ENCODE peak calls at places on chromosomes 4 and X, in nine cellular contexts. One of them, this sample, is unnamed.

GRCh38 chrX:70439016-70439415 is 5.6 kb upstream of the DLG3 start:
- DNase-seq in CD8-positive, alpha-beta T cell: no peak
- DNase-seq in left ventricle myocardium inferior: no peak
- DNase-seq in suprapubic skin: no peak
- DNase-seq in OCI-LY7: no peak
- DNase-seq in heart left ventricle: no peak
- DNase-seq in upper lobe of right lung: no peak
- DNase-seq in kidney: no peak
- DNase-seq in IMR-90: no peak
- DNase-seq in this sample: no peak

GRCh38 chrX:25721564-25721963 is 416.6 kb upstream of the MAGEB18 start:
- DNase-seq in CD8-positive, alpha-beta T cell: no peak
- DNase-seq in left ventricle myocardium inferior: no peak
- DNase-seq in suprapubic skin: no peak
- DNase-seq in OCI-LY7: peak; percentile 0
- DNase-seq in heart left ventricle: no peak
- DNase-seq in upper lobe of right lung: no peak
- DNase-seq in kidney: no peak
- DNase-seq in IMR-90: no peak
- DNase-seq in this sample: no peak

GRCh38 chr4:3302164-3302785 is 9.5 kb downstream of the RGS12 start:
- DNase-seq in CD8-positive, alpha-beta T cell: peak; percentile 82
- DNase-seq in left ventricle myocardium inferior: no peak
- DNase-seq in suprapubic skin: no peak
- DNase-seq in OCI-LY7: no peak
- DNase-seq in heart left ventricle: no peak
- DNase-seq in upper lobe of right lung: peak; percentile 57
- DNase-seq in kidney: peak; percentile 81
- DNase-seq in IMR-90: no peak
- DNase-seq in this sample: no peak

GRCh38 chr4:55791666-55792065 is 27.9 kb upstream of the EXOC1L start:
- DNase-seq in CD8-positive, alpha-beta T cell: no peak
- DNase-seq in left ventricle myocardium inferior: no peak
- DNase-seq in suprapubic skin: no peak
- DNase-seq in OCI-LY7: no peak
- DNase-seq in heart left ventricle: no peak
- DNase-seq in upper lobe of right lung: no peak
- DNase-seq in kidney: no peak
- DNase-seq in IMR-90: no peak
- DNase-seq in this sample: no peak

GRCh38 chr4:150358691-150359090 is 223.3 kb upstream of the MAB21L2 start:
- DNase-seq in CD8-positive, alpha-beta T cell: no peak
- DNase-seq in left ventricle myocardium inferior: no peak
- DNase-seq in suprapubic skin: no peak
- DNase-seq in OCI-LY7: no peak
- DNase-seq in heart left ventricle: no peak
- DNase-seq in upper lobe of right lung: no peak
- DNase-seq in kidney: no peak
- DNase-seq in IMR-90: no peak
- DNase-seq in this sample: no peak

GRCh38 chrX:154040307-154040756 is 20.6 kb upstream of the IRAK1 start:
- DNase-seq in CD8-positive, alpha-beta T cell: no peak
- DNase-seq in left ventricle myocardium inferior: no peak
- DNase-seq in suprapubic skin: no peak
- DNase-seq in OCI-LY7: no peak
- DNase-seq in heart left ventricle: no peak
- DNase-seq in upper lobe of right lung: no peak
- DNase-seq in kidney: no peak
- DNase-seq in IMR-90: peak; percentile 87
- DNase-seq in this sample: no peak

GRCh38 chr4:29861307-29861706 is 858.9 kb upstream of the PCDH7 start:
- DNase-seq in CD8-positive, alpha-beta T cell: no peak
- DNase-seq in left ventricle myocardium inferior: no peak
- DNase-seq in suprapubic skin: no peak
- DNase-seq in OCI-LY7: peak; percentile 11
- DNase-seq in heart left ventricle: no peak
- DNase-seq in upper lobe of right lung: no peak
- DNase-seq in kidney: no peak
- DNase-seq in IMR-90: no peak
- DNase-seq in this sample: no peak

GRCh38 chr4:122167369-122167768 is 15.2 kb downstream of the BLTP1 start:
- DNase-seq in CD8-positive, alpha-beta T cell: no peak
- DNase-seq in left ventricle myocardium inferior: no peak
- DNase-seq in suprapubic skin: no peak
- DNase-seq in OCI-LY7: no peak
- DNase-seq in heart left ventricle: no peak
- DNase-seq in upper lobe of right lung: no peak
- DNase-seq in kidney: no peak
- DNase-seq in IMR-90: no peak
- DNase-seq in this sample: no peak

GRCh38 chr4:185437809-185438208 is 12.0 kb upstream of the UFSP2 start:
- DNase-seq in CD8-positive, alpha-beta T cell: no peak
- DNase-seq in left ventricle myocardium inferior: no peak
- DNase-seq in suprapubic skin: no peak
- DNase-seq in OCI-LY7: no peak
- DNase-seq in heart left ventricle: no peak
- DNase-seq in upper lobe of right lung: no peak
- DNase-seq in kidney: no peak
- DNase-seq in IMR-90: no peak
- DNase-seq in this sample: no peak

GRCh38 chr4:81715335-81715734 is 243.6 kb upstream of the RASGEF1B start:
- DNase-seq in CD8-positive, alpha-beta T cell: no peak
- DNase-seq in left ventricle myocardium inferior: no peak
- DNase-seq in suprapubic skin: no peak
- DNase-seq in OCI-LY7: no peak
- DNase-seq in heart left ventricle: no peak
- DNase-seq in upper lobe of right lung: no peak
- DNase-seq in kidney: no peak
- DNase-seq in IMR-90: no peak
- DNase-seq in this sample: no peak

GRCh38 chr4:2292679-2293108 is 30.8 kb upstream of the MXD4 start:
- DNase-seq in CD8-positive, alpha-beta T cell: no peak
- DNase-seq in left ventricle myocardium inferior: no peak
- DNase-seq in suprapubic skin: peak; percentile 32
- DNase-seq in OCI-LY7: no peak
- DNase-seq in heart left ventricle: no peak
- DNase-seq in upper lobe of right lung: no peak
- DNase-seq in kidney: no peak
- DNase-seq in IMR-90: peak; percentile 75
- DNase-seq in this sample: no peak

GRCh38 chr4:174461438-174462106 is 60.7 kb downstream of the HPGD start:
- DNase-seq in CD8-positive, alpha-beta T cell: no peak
- DNase-seq in left ventricle myocardium inferior: no peak
- DNase-seq in suprapubic skin: no peak
- DNase-seq in OCI-LY7: no peak
- DNase-seq in heart left ventricle: no peak
- DNase-seq in upper lobe of right lung: no peak
- DNase-seq in kidney: no peak
- DNase-seq in IMR-90: no peak
- DNase-seq in this sample: no peak

GRCh38 chr4:65535128-65535527 is 135.2 kb downstream of the EPHA5 start:
- DNase-seq in CD8-positive, alpha-beta T cell: no peak
- DNase-seq in left ventricle myocardium inferior: no peak
- DNase-seq in suprapubic skin: no peak
- DNase-seq in OCI-LY7: no peak
- DNase-seq in heart left ventricle: no peak
- DNase-seq in upper lobe of right lung: no peak
- DNase-seq in kidney: no peak
- DNase-seq in IMR-90: no peak
- DNase-seq in this sample: no peak

GRCh38 chrX:100643943-100644587 is at the start of gene SRPX2:
- DNase-seq in CD8-positive, alpha-beta T cell: no peak
- DNase-seq in left ventricle myocardium inferior: peak; percentile 21
- DNase-seq in suprapubic skin: no peak
- DNase-seq in OCI-LY7: no peak
- DNase-seq in heart left ventricle: peak; percentile 17
- DNase-seq in upper lobe of right lung: no peak
- DNase-seq in kidney: no peak
- DNase-seq in IMR-90: peak; percentile 91
- DNase-seq in this sample: no peak

GRCh38 chrX:80432863-80433262 is 12.6 kb downstream of the TENT5D start:
- DNase-seq in CD8-positive, alpha-beta T cell: no peak
- DNase-seq in left ventricle myocardium inferior: no peak
- DNase-seq in suprapubic skin: no peak
- DNase-seq in OCI-LY7: no peak
- DNase-seq in heart left ventricle: no peak
- DNase-seq in upper lobe of right lung: no peak
- DNase-seq in kidney: no peak
- DNase-seq in IMR-90: no peak
- DNase-seq in this sample: no peak

GRCh38 chrX:11409957-11410356 is 116.7 kb downstream of the AMELX start:
- DNase-seq in CD8-positive, alpha-beta T cell: no peak
- DNase-seq in left ventricle myocardium inferior: no peak
- DNase-seq in suprapubic skin: no peak
- DNase-seq in OCI-LY7: no peak
- DNase-seq in heart left ventricle: no peak
- DNase-seq in upper lobe of right lung: no peak
- DNase-seq in kidney: no peak
- DNase-seq in IMR-90: no peak
- DNase-seq in this sample: no peak

GRCh38 chrX:3540105-3540504 is 173.3 kb downstream of the PRKX start:
- DNase-seq in CD8-positive, alpha-beta T cell: no peak
- DNase-seq in left ventricle myocardium inferior: no peak
- DNase-seq in suprapubic skin: no peak
- DNase-seq in OCI-LY7: no peak
- DNase-seq in heart left ventricle: no peak
- DNase-seq in upper lobe of right lung: no peak
- DNase-seq in kidney: no peak
- DNase-seq in IMR-90: no peak
- DNase-seq in this sample: no peak

GRCh38 chrX:3545901-3546300 is 167.5 kb downstream of the PRKX start:
- DNase-seq in CD8-positive, alpha-beta T cell: no peak
- DNase-seq in left ventricle myocardium inferior: no peak
- DNase-seq in suprapubic skin: no peak
- DNase-seq in OCI-LY7: no peak
- DNase-seq in heart left ventricle: no peak
- DNase-seq in upper lobe of right lung: no peak
- DNase-seq in kidney: no peak
- DNase-seq in IMR-90: no peak
- DNase-seq in this sample: no peak

GRCh38 chrX:3541336-3541735 is 172.1 kb downstream of the PRKX start:
- DNase-seq in CD8-positive, alpha-beta T cell: no peak
- DNase-seq in left ventricle myocardium inferior: no peak
- DNase-seq in suprapubic skin: no peak
- DNase-seq in OCI-LY7: no peak
- DNase-seq in heart left ventricle: no peak
- DNase-seq in upper lobe of right lung: no peak
- DNase-seq in kidney: no peak
- DNase-seq in IMR-90: no peak
- DNase-seq in this sample: no peak
- H3K4me1 ChIP-seq in CD8-positive, alpha-beta T cell: no peaks in the 10 kb centered on the region
- H3K4me1 ChIP-seq in left ventricle myocardium inferior: no peaks in the 10 kb centered on the region
- H3K4me1 ChIP-seq in suprapubic skin: peaks cover 1% of the 10 kb centered on the region
- H3K4me1 ChIP-seq in OCI-LY7: no peaks in the 10 kb centered on the region
- H3K4me1 ChIP-seq in heart left ventricle: no peaks in the 10 kb centered on the region
- H3K4me1 ChIP-seq in upper lobe of right lung: no peaks in the 10 kb centered on the region
- H3K4me1 ChIP-seq in kidney: no peaks in the 10 kb centered on the region
- H3K4me1 ChIP-seq in IMR-90: no peaks in the 10 kb centered on the region
- H3K4me1 ChIP-seq in this sample: no peaks in the 10 kb centered on the region

GRCh38 chr4:24771241-24771640 is 24.1 kb upstream of the SOD3 start:
- DNase-seq in CD8-positive, alpha-beta T cell: no peak
- DNase-seq in left ventricle myocardium inferior: no peak
- DNase-seq in suprapubic skin: no peak
- DNase-seq in OCI-LY7: no peak
- DNase-seq in heart left ventricle: no peak
- DNase-seq in upper lobe of right lung: no peak
- DNase-seq in kidney: no peak
- DNase-seq in IMR-90: no peak
- DNase-seq in this sample: no peak

GRCh38 chr4:24774452-24774851 is 20.9 kb upstream of the SOD3 start:
- DNase-seq in CD8-positive, alpha-beta T cell: no peak
- DNase-seq in left ventricle myocardium inferior: no peak
- DNase-seq in suprapubic skin: no peak
- DNase-seq in OCI-LY7: no peak
- DNase-seq in heart left ventricle: no peak
- DNase-seq in upper lobe of right lung: no peak
- DNase-seq in kidney: no peak
- DNase-seq in IMR-90: peak; percentile 36
- DNase-seq in this sample: no peak

GRCh38 chr4:24772061-24772705 is 23.2 kb upstream of the SOD3 start:
- DNase-seq in CD8-positive, alpha-beta T cell: no peak
- DNase-seq in left ventricle myocardium inferior: no peak
- DNase-seq in suprapubic skin: no peak
- DNase-seq in OCI-LY7: no peak
- DNase-seq in heart left ventricle: no peak
- DNase-seq in upper lobe of right lung: no peak
- DNase-seq in kidney: no peak
- DNase-seq in IMR-90: no peak
- DNase-seq in this sample: no peak

GRCh38 chr4:24775209-24775608 is 20.2 kb upstream of the SOD3 start:
- DNase-seq in CD8-positive, alpha-beta T cell: no peak
- DNase-seq in left ventricle myocardium inferior: no peak
- DNase-seq in suprapubic skin: no peak
- DNase-seq in OCI-LY7: no peak
- DNase-seq in heart left ventricle: no peak
- DNase-seq in upper lobe of right lung: no peak
- DNase-seq in kidney: no peak
- DNase-seq in IMR-90: peak; percentile 55
- DNase-seq in this sample: no peak

DNA sequence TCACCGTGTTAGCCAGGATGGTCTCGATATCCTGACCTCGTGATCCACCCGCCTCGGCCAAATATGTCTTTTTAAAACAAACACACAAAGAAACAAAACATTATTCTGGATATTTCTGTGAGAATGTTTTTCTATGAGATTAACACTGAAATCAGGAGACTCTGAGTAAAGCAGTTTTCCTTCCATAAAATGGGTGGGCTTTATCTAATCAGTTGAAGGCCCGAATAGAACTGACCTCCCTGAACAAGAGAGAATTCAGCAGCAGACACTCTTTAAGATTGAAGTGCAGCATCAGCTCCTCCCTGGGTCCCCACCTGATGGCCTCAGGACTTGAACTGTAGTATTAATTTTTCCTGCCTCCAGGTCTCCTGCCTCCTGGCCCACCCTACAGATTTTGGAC is 22.4 kb upstream of the SOD3 start:
- DNase-seq in CD8-positive, alpha-beta T cell: no peak
- DNase-seq in left ventricle myocardium inferior: no peak
- DNase-seq in suprapubic skin: no peak
- DNase-seq in OCI-LY7: no peak
- DNase-seq in heart left ventricle: no peak
- DNase-seq in upper lobe of right lung: no peak
- DNase-seq in kidney: no peak
- DNase-seq in IMR-90: no peak
- DNase-seq in this sample: no peak
- TF ChIP-seq CTCF in CD8-positive, alpha-beta T cell: no peak
- TF ChIP-seq CTCF in left ventricle myocardium inferior: no peak
- TF ChIP-seq CTCF in suprapubic skin: no peak
- TF ChIP-seq CTCF in OCI-LY7: no peak
- TF ChIP-seq CTCF in heart left ventricle: no peak
- TF ChIP-seq CTCF in upper lobe of right lung: no peak
- TF ChIP-seq CTCF in kidney: no peak
- TF ChIP-seq CTCF in IMR-90: no peak
- TF ChIP-seq CTCF in this sample: no peak

GRCh38 chr4:133149932-133150642 is 993 bp downstream of the PCDH10 start:
- DNase-seq in CD8-positive, alpha-beta T cell: no peak
- DNase-seq in left ventricle myocardium inferior: no peak
- DNase-seq in suprapubic skin: no peak
- DNase-seq in OCI-LY7: no peak
- DNase-seq in heart left ventricle: no peak
- DNase-seq in upper lobe of right lung: no peak
- DNase-seq in kidney: peak; percentile 57
- DNase-seq in IMR-90: no peak
- DNase-seq in this sample: no peak
- H3K4me3 ChIP-seq in CD8-positive, alpha-beta T cell: no peak overlapping the region
- H3K4me3 ChIP-seq in left ventricle myocardium inferior: peak overlapping the region; percentile 62
- H3K4me3 ChIP-seq in suprapubic skin: peak overlapping the region; percentile 47
- H3K4me3 ChIP-seq in OCI-LY7: no peak overlapping the region
- H3K4me3 ChIP-seq in heart left ventricle: peak overlapping the region; percentile 37
- H3K4me3 ChIP-seq in upper lobe of right lung: peak overlapping the region; percentile 50
- H3K4me3 ChIP-seq in kidney: peak overlapping the region; percentile 52
- H3K4me3 ChIP-seq in IMR-90: peak overlapping the region; percentile 8
- H3K4me3 ChIP-seq in this sample: peak overlapping the region; percentile 29

GRCh38 chr4:26860157-26860921 is at the start of gene STIM2:
- DNase-seq in CD8-positive, alpha-beta T cell: peak; percentile 98
- DNase-seq in left ventricle myocardium inferior: peak; percentile 96
- DNase-seq in suprapubic skin: peak; percentile 96
- DNase-seq in OCI-LY7: peak; percentile 98
- DNase-seq in heart left ventricle: peak; percentile 96
- DNase-seq in upper lobe of right lung: peak; percentile 99
- DNase-seq in kidney: peak; percentile 99
- DNase-seq in IMR-90: peak; percentile 96
- DNase-seq in this sample: peak; percentile 71
- H3K4me1 ChIP-seq in CD8-positive, alpha-beta T cell: peaks cover 60% of the 10 kb centered on the region
- H3K4me1 ChIP-seq in left ventricle myocardium inferior: peaks cover 77% of the 10 kb centered on the region
- H3K4me1 ChIP-seq in suprapubic skin: peaks cover 59% of the 10 kb centered on the region
- H3K4me1 ChIP-seq in OCI-LY7: peaks cover 33% of the 10 kb centered on the region
- H3K4me1 ChIP-seq in heart left ventricle: peaks cover 46% of the 10 kb centered on the region
- H3K4me1 ChIP-seq in upper lobe of right lung: peaks cover 47% of the 10 kb centered on the region
- H3K4me1 ChIP-seq in kidney: peaks cover 21% of the 10 kb centered on the region
- H3K4me1 ChIP-seq in IMR-90: peaks cover 8% of the 10 kb centered on the region
- H3K4me1 ChIP-seq in this sample: peaks cover 6% of the 10 kb centered on the region

This sample was measured in esophagus squamous epithelium.